ENCODE peak calls at places on chromosomes 16 and 17, in six cellular contexts. One of them, this sample, is unnamed.

GRCh38 chr17:61139219-61139618 is 260.4 kb upstream of the TBX2 start:
- DNase-seq in BJ: peak
- DNase-seq in lower leg skin: no peak
- DNase-seq in astrocyte of the cerebellum: peak
- DNase-seq in dorsolateral prefrontal cortex: no peak
- DNase-seq in OCI-LY7: peak
- DNase-seq in this sample: peak

GRCh38 chr17:45997624-45998023 is 1.4 kb upstream of the STH start:
- DNase-seq in astrocyte of the cerebellum: no peak
- DNase-seq in lower leg skin: no peak
- DNase-seq in dorsolateral prefrontal cortex: no peak
- DNase-seq in BJ: peak
- DNase-seq in OCI-LY7: no peak
- DNase-seq in this sample: no peak

GRCh38 chr16:28534542-28535373 is 4.0 kb downstream of the NUPR1 start:
- DNase-seq in astrocyte of the cerebellum: no peak
- DNase-seq in lower leg skin: peak
- DNase-seq in BJ: no peak
- DNase-seq in OCI-LY7: no peak
- DNase-seq in dorsolateral prefrontal cortex: no peak
- DNase-seq in this sample: peak

GRCh38 chr16:30112197-30113030 is 923 bp downstream of the GDPD3 start:
- DNase-seq in lower leg skin: no peak
- DNase-seq in OCI-LY7: peak
- DNase-seq in astrocyte of the cerebellum: no peak
- DNase-seq in dorsolateral prefrontal cortex: peak
- DNase-seq in BJ: no peak
- DNase-seq in this sample: no peak

GRCh38 chr16:87648236-87648635 is 45.9 kb downstream of the JPH3 start:
- DNase-seq in dorsolateral prefrontal cortex: peak
- DNase-seq in lower leg skin: no peak
- DNase-seq in astrocyte of the cerebellum: no peak
- DNase-seq in BJ: no peak
- DNase-seq in OCI-LY7: no peak
- DNase-seq in this sample: no peak

GRCh38 chr16:12262454-12263180 is 286.1 kb downstream of the SNX29 start:
- DNase-seq in astrocyte of the cerebellum: no peak
- DNase-seq in lower leg skin: no peak
- DNase-seq in OCI-LY7: no peak
- DNase-seq in BJ: no peak
- DNase-seq in dorsolateral prefrontal cortex: no peak
- DNase-seq in this sample: no peak

GRCh38 chr17:55756689-55757088 is 5.8 kb downstream of the PCTP start:
- DNase-seq in dorsolateral prefrontal cortex: no peak
- DNase-seq in lower leg skin: no peak
- DNase-seq in OCI-LY7: no peak
- DNase-seq in BJ: no peak
- DNase-seq in astrocyte of the cerebellum: no peak
- DNase-seq in this sample: no peak

GRCh38 chr17:66982011-66982508 is 17.6 kb downstream of the CACNG4 start:
- DNase-seq in BJ: peak
- DNase-seq in OCI-LY7: no peak
- DNase-seq in dorsolateral prefrontal cortex: no peak
- DNase-seq in lower leg skin: no peak
- DNase-seq in astrocyte of the cerebellum: no peak
- DNase-seq in this sample: no peak

GRCh38 chr16:3158498-3159314 is 23.9 kb downstream of the ZNF213 start:
- DNase-seq in lower leg skin: peak
- DNase-seq in OCI-LY7: peak
- DNase-seq in dorsolateral prefrontal cortex: no peak
- DNase-seq in astrocyte of the cerebellum: peak
- DNase-seq in BJ: no peak
- DNase-seq in this sample: peak

GRCh38 chr17:55237268-55237667 is 27.5 kb upstream of the HLF start:
- DNase-seq in BJ: no peak
- DNase-seq in OCI-LY7: peak
- DNase-seq in lower leg skin: no peak
- DNase-seq in astrocyte of the cerebellum: no peak
- DNase-seq in dorsolateral prefrontal cortex: no peak
- DNase-seq in this sample: no peak

GRCh38 chr17:64377769-64378282 is 12.8 kb downstream of the PECAM1 start:
- DNase-seq in astrocyte of the cerebellum: no peak
- DNase-seq in lower leg skin: no peak
- DNase-seq in dorsolateral prefrontal cortex: no peak
- DNase-seq in BJ: no peak
- DNase-seq in OCI-LY7: no peak
- DNase-seq in this sample: no peak

GRCh38 chr16:74999208-74999682 is 421 bp downstream of the ZNRF1 start:
- DNase-seq in dorsolateral prefrontal cortex: no peak
- DNase-seq in OCI-LY7: no peak
- DNase-seq in BJ: no peak
- DNase-seq in astrocyte of the cerebellum: no peak
- DNase-seq in lower leg skin: no peak
- DNase-seq in this sample: no peak

GRCh38 chr17:18237461-18237860 is 12.0 kb downstream of the LLGL1 start:
- DNase-seq in OCI-LY7: no peak
- DNase-seq in BJ: no peak
- DNase-seq in lower leg skin: no peak
- DNase-seq in dorsolateral prefrontal cortex: no peak
- DNase-seq in astrocyte of the cerebellum: no peak
- DNase-seq in this sample: no peak

GRCh38 chr17:17849147-17849820 is 12.5 kb upstream of the SREBF1 start:
- DNase-seq in lower leg skin: peak
- DNase-seq in astrocyte of the cerebellum: no peak
- DNase-seq in dorsolateral prefrontal cortex: peak
- DNase-seq in BJ: no peak
- DNase-seq in OCI-LY7: no peak
- DNase-seq in this sample: peak

GRCh38 chr16:23082161-23082788 is 67.0 kb downstream of the USP31 start:
- DNase-seq in astrocyte of the cerebellum: no peak
- DNase-seq in BJ: no peak
- DNase-seq in OCI-LY7: no peak
- DNase-seq in lower leg skin: no peak
- DNase-seq in dorsolateral prefrontal cortex: no peak
- DNase-seq in this sample: no peak

DNA sequence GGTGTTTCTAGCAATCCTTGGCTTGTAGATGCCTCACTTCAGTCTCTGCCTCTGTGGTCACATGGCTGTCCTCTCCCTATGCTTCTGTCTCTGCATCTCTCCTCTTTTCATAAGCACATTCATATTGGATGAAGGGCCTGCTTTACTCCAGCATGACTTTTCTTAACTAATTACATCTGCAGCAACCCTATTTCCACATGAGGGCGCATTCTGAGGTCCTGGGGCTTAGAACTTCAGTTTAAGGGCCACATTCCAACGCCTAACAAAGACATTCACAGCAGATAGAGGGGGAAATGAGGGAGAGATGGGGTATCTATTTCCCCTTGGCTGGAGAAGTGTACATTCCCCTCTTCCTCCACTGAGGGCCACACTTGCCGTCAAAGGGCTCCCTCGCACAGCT is 489.1 kb upstream of the SALL1 start:
- DNase-seq in dorsolateral prefrontal cortex: no peak
- DNase-seq in astrocyte of the cerebellum: no peak
- DNase-seq in BJ: no peak
- DNase-seq in lower leg skin: no peak
- DNase-seq in OCI-LY7: no peak
- DNase-seq in this sample: no peak
- TF ChIP-seq CTCF in dorsolateral prefrontal cortex: no peak
- TF ChIP-seq CTCF in astrocyte of the cerebellum: no peak
- TF ChIP-seq CTCF in BJ: no peak
- TF ChIP-seq CTCF in lower leg skin: no peak
- TF ChIP-seq CTCF in OCI-LY7: no peak
- TF ChIP-seq CTCF in this sample: no peak

DNA sequence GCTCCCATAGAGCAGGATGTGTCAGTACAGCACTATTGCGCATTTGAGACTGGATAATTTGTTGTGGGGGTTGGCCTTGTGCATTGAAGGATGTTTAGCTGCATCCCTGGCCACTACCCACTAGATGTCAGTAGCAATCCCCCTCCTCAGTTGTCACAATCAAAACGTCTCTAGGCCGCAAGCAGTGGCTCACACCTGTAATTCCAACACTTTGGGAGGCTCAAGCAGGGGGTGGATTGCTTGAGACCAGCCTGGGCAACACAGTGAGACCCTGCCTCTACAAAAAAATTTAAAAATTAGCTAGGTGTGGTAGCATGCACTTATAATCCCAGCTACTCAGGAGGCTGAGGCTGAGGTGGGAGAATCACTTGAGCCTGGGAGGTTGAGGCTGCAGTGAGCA is 48.4 kb downstream of the CENPV start:
- DNase-seq in lower leg skin: no peak
- DNase-seq in OCI-LY7: peak
- DNase-seq in astrocyte of the cerebellum: no peak
- DNase-seq in dorsolateral prefrontal cortex: no peak
- DNase-seq in BJ: no peak
- DNase-seq in this sample: no peak
- TF ChIP-seq CTCF in lower leg skin: no peak
- TF ChIP-seq CTCF in OCI-LY7: peak
- TF ChIP-seq CTCF in astrocyte of the cerebellum: peak
- TF ChIP-seq CTCF in dorsolateral prefrontal cortex: peak
- TF ChIP-seq CTCF in BJ: peak
- TF ChIP-seq CTCF in this sample: peak

GRCh38 chr17:40793800-40794199 is 6.0 kb downstream of the KRT28 start:
- DNase-seq in lower leg skin: no peak
- DNase-seq in astrocyte of the cerebellum: no peak
- DNase-seq in OCI-LY7: no peak
- DNase-seq in dorsolateral prefrontal cortex: no peak
- DNase-seq in BJ: no peak
- DNase-seq in this sample: no peak

GRCh38 chr17:40794466-40794865 is 5.3 kb downstream of the KRT28 start:
- DNase-seq in dorsolateral prefrontal cortex: no peak
- DNase-seq in astrocyte of the cerebellum: no peak
- DNase-seq in OCI-LY7: no peak
- DNase-seq in BJ: no peak
- DNase-seq in lower leg skin: no peak
- DNase-seq in this sample: no peak

GRCh38 chr17:40795019-40795667 is 4.6 kb downstream of the KRT28 start:
- DNase-seq in dorsolateral prefrontal cortex: no peak
- DNase-seq in astrocyte of the cerebellum: no peak
- DNase-seq in OCI-LY7: no peak
- DNase-seq in lower leg skin: no peak
- DNase-seq in BJ: no peak
- DNase-seq in this sample: no peak

GRCh38 chr17:40791116-40791515 is 8.6 kb downstream of the KRT28 start:
- DNase-seq in dorsolateral prefrontal cortex: no peak
- DNase-seq in lower leg skin: no peak
- DNase-seq in BJ: no peak
- DNase-seq in astrocyte of the cerebellum: no peak
- DNase-seq in OCI-LY7: no peak
- DNase-seq in this sample: no peak

DNA sequence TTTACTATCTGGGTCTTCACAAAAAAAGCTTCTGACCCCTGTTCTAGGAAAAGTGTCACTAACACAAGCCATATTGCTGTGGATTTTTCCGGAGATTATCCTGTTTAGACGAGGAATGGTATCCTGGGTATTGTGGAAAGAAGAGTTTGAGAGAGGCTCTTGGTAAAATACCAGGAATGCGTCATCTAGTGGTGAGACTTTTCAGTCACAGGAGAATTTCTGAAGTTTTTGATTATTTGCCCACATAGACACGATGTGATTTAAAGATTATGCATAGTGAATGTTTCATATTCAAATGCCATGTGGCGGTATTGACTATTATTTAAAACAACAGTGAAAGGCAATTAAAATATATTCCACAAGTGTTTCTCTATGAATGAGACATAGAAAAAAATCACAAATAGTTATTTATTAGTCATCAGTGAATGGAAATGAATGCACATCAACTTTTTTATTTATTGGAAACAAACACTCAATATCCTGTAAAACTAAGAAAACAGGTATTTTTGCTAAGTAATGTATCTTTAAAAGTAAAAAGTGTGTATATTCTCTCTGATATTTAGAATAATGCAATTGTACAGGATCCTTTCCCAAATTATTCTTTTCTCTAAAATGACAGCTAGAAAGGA is 7.8 kb downstream of the KRT28 start:
- DNase-seq in lower leg skin: no peak
- DNase-seq in OCI-LY7: no peak
- DNase-seq in BJ: no peak
- DNase-seq in astrocyte of the cerebellum: peak
- DNase-seq in dorsolateral prefrontal cortex: no peak
- DNase-seq in this sample: no peak
- TF ChIP-seq CTCF in lower leg skin: no peak
- TF ChIP-seq CTCF in OCI-LY7: peak
- TF ChIP-seq CTCF in BJ: peak
- TF ChIP-seq CTCF in astrocyte of the cerebellum: peak
- TF ChIP-seq CTCF in dorsolateral prefrontal cortex: peak
- TF ChIP-seq CTCF in this sample: peak

DNA sequence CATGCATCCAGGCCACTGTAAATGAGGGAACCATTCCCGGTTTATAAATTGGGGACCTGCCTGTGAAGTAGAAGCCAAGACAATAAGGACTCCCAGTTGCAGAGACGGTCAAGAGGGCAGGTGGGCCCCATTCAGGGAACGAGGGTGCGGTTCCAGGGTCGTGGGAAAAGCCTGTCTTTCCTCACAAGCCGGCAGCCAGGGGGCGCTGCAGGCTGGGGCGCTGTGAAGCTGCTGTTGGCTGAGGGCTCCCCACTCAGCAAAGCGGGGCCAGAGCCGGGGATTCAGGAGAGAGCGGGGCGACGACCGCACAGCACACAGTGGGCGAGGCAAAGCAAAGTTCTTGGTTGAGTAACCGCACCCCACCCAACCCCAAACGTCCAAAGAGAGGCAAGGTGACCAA is 24.9 kb downstream of the CDRT15 start:
- DNase-seq in astrocyte of the cerebellum: no peak
- DNase-seq in dorsolateral prefrontal cortex: no peak
- DNase-seq in BJ: no peak
- DNase-seq in lower leg skin: no peak
- DNase-seq in OCI-LY7: no peak
- DNase-seq in this sample: no peak
- TF ChIP-seq CTCF in astrocyte of the cerebellum: no peak
- TF ChIP-seq CTCF in dorsolateral prefrontal cortex: no peak
- TF ChIP-seq CTCF in BJ: peak
- TF ChIP-seq CTCF in lower leg skin: no peak
- TF ChIP-seq CTCF in OCI-LY7: peak
- TF ChIP-seq CTCF in this sample: peak

GRCh38 chr16:17367932-17368331 is 102.8 kb downstream of the XYLT1 start:
- DNase-seq in lower leg skin: no peak
- DNase-seq in dorsolateral prefrontal cortex: no peak
- DNase-seq in OCI-LY7: peak
- DNase-seq in BJ: no peak
- DNase-seq in astrocyte of the cerebellum: peak
- DNase-seq in this sample: no peak
- TF ChIP-seq CTCF in lower leg skin: no peak
- TF ChIP-seq CTCF in dorsolateral prefrontal cortex: no peak
- TF ChIP-seq CTCF in OCI-LY7: no peak
- TF ChIP-seq CTCF in BJ: no peak
- TF ChIP-seq CTCF in astrocyte of the cerebellum: no peak
- TF ChIP-seq CTCF in this sample: no peak

DNA sequence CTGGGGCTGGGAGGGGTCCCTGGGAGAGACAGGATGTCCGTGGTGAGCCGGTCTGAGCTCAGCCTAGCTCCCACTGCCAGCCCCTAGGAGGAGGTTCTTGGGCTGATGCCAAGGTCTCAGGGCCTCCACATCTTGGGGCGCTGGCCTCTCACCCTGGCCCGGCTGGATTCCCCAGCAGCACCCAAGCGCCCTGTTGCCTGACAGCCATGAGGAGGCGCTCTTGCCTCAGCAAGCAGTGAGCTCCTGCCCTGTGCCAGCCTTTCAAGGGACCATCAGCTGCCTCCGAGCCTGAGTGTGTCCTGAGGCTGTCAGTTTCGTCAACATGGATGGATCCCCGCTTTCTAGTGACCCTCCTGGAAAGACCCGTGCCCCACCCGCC is 234.9 kb upstream of the CIBAR2 start:
- DNase-seq in astrocyte of the cerebellum: no peak
- DNase-seq in OCI-LY7: no peak
- DNase-seq in lower leg skin: no peak
- DNase-seq in BJ: no peak
- DNase-seq in dorsolateral prefrontal cortex: no peak
- DNase-seq in this sample: no peak
- TF ChIP-seq CTCF in astrocyte of the cerebellum: peak
- TF ChIP-seq CTCF in OCI-LY7: peak
- TF ChIP-seq CTCF in lower leg skin: no peak
- TF ChIP-seq CTCF in BJ: peak
- TF ChIP-seq CTCF in dorsolateral prefrontal cortex: peak
- TF ChIP-seq CTCF in this sample: peak